ENCODE peak calls at places on chromosomes 3 and 15, in nine cellular contexts. One of them, this sample, is unnamed.
A peak's percentile ranks its signal among the peaks of the same experiment; 100 is the strongest.

GRCh38 chr15:90860942-90861675 is 7.3 kb upstream of the FURIN start:
- DNase-seq in body of pancreas: peak; percentile 73
- DNase-seq in astrocyte of the spinal cord: peak; percentile 85
- DNase-seq in mucosa of descending colon: no peak
- DNase-seq in GM13976: no peak
- DNase-seq in fibroblast of pulmonary artery: no peak
- DNase-seq in uterus: no peak
- DNase-seq in neural crest cell: no peak
- DNase-seq in GM06990: no peak
- DNase-seq in this sample: no peak

GRCh38 chr3:24167468-24167867 is 222.4 kb downstream of the NR1D2 start:
- DNase-seq in body of pancreas: no peak
- DNase-seq in astrocyte of the spinal cord: no peak
- DNase-seq in mucosa of descending colon: no peak
- DNase-seq in GM13976: no peak
- DNase-seq in fibroblast of pulmonary artery: no peak
- DNase-seq in uterus: no peak
- DNase-seq in neural crest cell: no peak
- DNase-seq in GM06990: no peak
- DNase-seq in this sample: no peak

GRCh38 chr15:58332676-58333400 is 99.0 kb upstream of the LIPC start:
- DNase-seq in body of pancreas: no peak
- DNase-seq in astrocyte of the spinal cord: peak; percentile 66
- DNase-seq in mucosa of descending colon: no peak
- DNase-seq in GM13976: no peak
- DNase-seq in fibroblast of pulmonary artery: peak; percentile 41
- DNase-seq in uterus: no peak
- DNase-seq in neural crest cell: no peak
- DNase-seq in GM06990: no peak
- DNase-seq in this sample: no peak

GRCh38 chr3:20125912-20126311 is 60.1 kb downstream of the SGO1 start:
- DNase-seq in body of pancreas: no peak
- DNase-seq in astrocyte of the spinal cord: no peak
- DNase-seq in mucosa of descending colon: no peak
- DNase-seq in GM13976: peak; percentile 77
- DNase-seq in fibroblast of pulmonary artery: no peak
- DNase-seq in uterus: no peak
- DNase-seq in neural crest cell: no peak
- DNase-seq in GM06990: peak; percentile 64
- DNase-seq in this sample: peak; percentile 69

GRCh38 chr15:63600001-63600645 is 2.9 kb downstream of the FBXL22 start:
- DNase-seq in body of pancreas: no peak
- DNase-seq in astrocyte of the spinal cord: no peak
- DNase-seq in mucosa of descending colon: peak; percentile 73
- DNase-seq in GM13976: no peak
- DNase-seq in fibroblast of pulmonary artery: peak; percentile 7
- DNase-seq in uterus: no peak
- DNase-seq in neural crest cell: peak; percentile 20
- DNase-seq in GM06990: no peak
- DNase-seq in this sample: no peak

GRCh38 chr15:90883971-90884718 is at the start of gene FES:
- DNase-seq in body of pancreas: peak; percentile 65
- DNase-seq in astrocyte of the spinal cord: peak; percentile 56
- DNase-seq in mucosa of descending colon: peak; percentile 82
- DNase-seq in GM13976: peak; percentile 51
- DNase-seq in fibroblast of pulmonary artery: peak; percentile 50
- DNase-seq in uterus: peak; percentile 77
- DNase-seq in neural crest cell: peak; percentile 18
- DNase-seq in GM06990: peak; percentile 36
- DNase-seq in this sample: peak; percentile 41

GRCh38 chr15:52559583-52559982 is 9.2 kb downstream of the ARPP19 start:
- DNase-seq in body of pancreas: no peak
- DNase-seq in astrocyte of the spinal cord: peak; percentile 32
- DNase-seq in mucosa of descending colon: no peak
- DNase-seq in GM13976: no peak
- DNase-seq in fibroblast of pulmonary artery: peak; percentile 38
- DNase-seq in uterus: no peak
- DNase-seq in neural crest cell: no peak
- DNase-seq in GM06990: no peak
- DNase-seq in this sample: no peak

GRCh38 chr15:59173194-59173593 is 33.4 kb upstream of the LDHAL6B start:
- DNase-seq in body of pancreas: no peak
- DNase-seq in astrocyte of the spinal cord: no peak
- DNase-seq in mucosa of descending colon: no peak
- DNase-seq in GM13976: no peak
- DNase-seq in fibroblast of pulmonary artery: no peak
- DNase-seq in uterus: no peak
- DNase-seq in neural crest cell: no peak
- DNase-seq in GM06990: no peak
- DNase-seq in this sample: no peak

GRCh38 chr3:25428003-25428861 is at the start of gene RARB:
- DNase-seq in body of pancreas: peak; percentile 62
- DNase-seq in astrocyte of the spinal cord: peak; percentile 97
- DNase-seq in mucosa of descending colon: no peak
- DNase-seq in GM13976: peak; percentile 33
- DNase-seq in fibroblast of pulmonary artery: peak; percentile 96
- DNase-seq in uterus: peak; percentile 79
- DNase-seq in neural crest cell: peak; percentile 42
- DNase-seq in GM06990: no peak
- DNase-seq in this sample: no peak

GRCh38 chr3:153625506-153625905 is 463.5 kb downstream of the RAP2B start:
- DNase-seq in body of pancreas: no peak
- DNase-seq in astrocyte of the spinal cord: no peak
- DNase-seq in mucosa of descending colon: no peak
- DNase-seq in GM13976: no peak
- DNase-seq in fibroblast of pulmonary artery: no peak
- DNase-seq in uterus: no peak
- DNase-seq in neural crest cell: no peak
- DNase-seq in GM06990: no peak
- DNase-seq in this sample: no peak

GRCh38 chr3:173943264-173943663 is 545.7 kb downstream of the NLGN1 start:
- DNase-seq in body of pancreas: no peak
- DNase-seq in astrocyte of the spinal cord: no peak
- DNase-seq in mucosa of descending colon: no peak
- DNase-seq in GM13976: no peak
- DNase-seq in fibroblast of pulmonary artery: no peak
- DNase-seq in uterus: no peak
- DNase-seq in neural crest cell: no peak
- DNase-seq in GM06990: no peak
- DNase-seq in this sample: no peak

GRCh38 chr15:91047545-91048199 is 25.3 kb upstream of the VPS33B start:
- DNase-seq in body of pancreas: no peak
- DNase-seq in astrocyte of the spinal cord: peak; percentile 12
- DNase-seq in mucosa of descending colon: no peak
- DNase-seq in GM13976: no peak
- DNase-seq in fibroblast of pulmonary artery: no peak
- DNase-seq in uterus: no peak
- DNase-seq in neural crest cell: no peak
- DNase-seq in GM06990: no peak
- DNase-seq in this sample: no peak

GRCh38 chr3:46368569-46368968 is 2.2 kb upstream of the CCR5 start:
- DNase-seq in body of pancreas: peak; percentile 33
- DNase-seq in astrocyte of the spinal cord: no peak
- DNase-seq in mucosa of descending colon: peak; percentile 84
- DNase-seq in GM13976: peak; percentile 54
- DNase-seq in fibroblast of pulmonary artery: no peak
- DNase-seq in uterus: no peak
- DNase-seq in neural crest cell: no peak
- DNase-seq in GM06990: peak; percentile 54
- DNase-seq in this sample: peak; percentile 41

DNA sequence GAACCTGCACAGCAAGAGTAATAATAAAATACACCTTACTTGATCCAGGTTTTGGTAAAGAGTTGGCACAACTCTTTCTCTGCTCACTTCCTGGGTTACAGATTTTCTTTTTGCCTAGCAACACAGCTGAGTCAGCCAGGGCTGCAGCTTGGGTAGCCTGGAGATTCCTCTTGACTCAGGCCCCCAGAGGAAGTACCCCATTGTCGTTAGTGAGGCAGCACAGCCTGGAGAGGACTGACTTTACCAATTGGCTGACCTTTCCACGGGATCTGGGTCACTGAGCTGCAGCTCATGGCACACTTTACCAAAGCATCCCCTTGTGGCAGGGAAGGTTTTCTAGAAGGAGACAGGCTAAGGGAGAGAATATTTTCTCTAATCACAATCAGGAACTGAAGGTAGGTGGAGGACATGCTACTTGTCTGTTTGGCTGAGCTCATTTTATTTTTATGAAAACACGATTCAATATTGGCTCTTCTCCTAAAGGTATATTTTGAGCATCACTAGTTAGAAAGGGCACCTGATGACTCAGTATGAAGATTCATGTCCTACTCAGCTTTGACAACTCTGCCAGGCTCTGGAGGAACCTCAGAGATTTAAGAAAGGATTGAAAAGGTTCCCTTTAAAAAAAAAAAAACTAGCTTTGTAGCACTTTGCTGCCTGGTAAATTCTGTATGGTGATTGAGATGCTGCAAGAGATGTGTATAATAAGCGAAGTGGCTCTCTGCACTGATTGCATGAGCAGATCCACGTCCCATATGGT is 124.9 kb downstream of the CHDH start:
- DNase-seq in body of pancreas: no peak
- DNase-seq in astrocyte of the spinal cord: peak; percentile 8
- DNase-seq in mucosa of descending colon: no peak
- DNase-seq in GM13976: no peak
- DNase-seq in fibroblast of pulmonary artery: no peak
- DNase-seq in uterus: no peak
- DNase-seq in neural crest cell: no peak
- DNase-seq in GM06990: no peak
- DNase-seq in this sample: no peak
- TF ChIP-seq CTCF in body of pancreas: no peak
- TF ChIP-seq CTCF in astrocyte of the spinal cord: no peak
- TF ChIP-seq CTCF in mucosa of descending colon: no peak
- TF ChIP-seq CTCF in GM13976: no peak
- TF ChIP-seq CTCF in fibroblast of pulmonary artery: no peak
- TF ChIP-seq CTCF in uterus: no peak
- TF ChIP-seq CTCF in neural crest cell: no peak
- TF ChIP-seq CTCF in GM06990: no peak
- TF ChIP-seq CTCF in this sample: no peak

GRCh38 chr3:111617912-111618601 is 22.9 kb upstream of the ZBED2 start:
- DNase-seq in body of pancreas: no peak
- DNase-seq in astrocyte of the spinal cord: no peak
- DNase-seq in mucosa of descending colon: no peak
- DNase-seq in GM13976: no peak
- DNase-seq in fibroblast of pulmonary artery: no peak
- DNase-seq in uterus: no peak
- DNase-seq in neural crest cell: no peak
- DNase-seq in GM06990: no peak
- DNase-seq in this sample: no peak

GRCh38 chr3:111617406-111617805 is 22.3 kb upstream of the ZBED2 start:
- DNase-seq in body of pancreas: no peak
- DNase-seq in astrocyte of the spinal cord: no peak
- DNase-seq in mucosa of descending colon: no peak
- DNase-seq in GM13976: no peak
- DNase-seq in fibroblast of pulmonary artery: no peak
- DNase-seq in uterus: no peak
- DNase-seq in neural crest cell: no peak
- DNase-seq in GM06990: no peak
- DNase-seq in this sample: no peak

GRCh38 chr3:111619833-111620232 is 24.7 kb upstream of the ZBED2 start:
- DNase-seq in body of pancreas: no peak
- DNase-seq in astrocyte of the spinal cord: peak; percentile 20
- DNase-seq in mucosa of descending colon: no peak
- DNase-seq in GM13976: no peak
- DNase-seq in fibroblast of pulmonary artery: no peak
- DNase-seq in uterus: no peak
- DNase-seq in neural crest cell: no peak
- DNase-seq in GM06990: no peak
- DNase-seq in this sample: no peak

GRCh38 chr3:111618945-111619344 is 23.8 kb upstream of the ZBED2 start:
- DNase-seq in body of pancreas: no peak
- DNase-seq in astrocyte of the spinal cord: no peak
- DNase-seq in mucosa of descending colon: no peak
- DNase-seq in GM13976: no peak
- DNase-seq in fibroblast of pulmonary artery: no peak
- DNase-seq in uterus: no peak
- DNase-seq in neural crest cell: no peak
- DNase-seq in GM06990: no peak
- DNase-seq in this sample: no peak

GRCh38 chr3:111621535-111621934 is 26.4 kb upstream of the ZBED2 start:
- DNase-seq in body of pancreas: no peak
- DNase-seq in astrocyte of the spinal cord: no peak
- DNase-seq in mucosa of descending colon: no peak
- DNase-seq in GM13976: no peak
- DNase-seq in fibroblast of pulmonary artery: no peak
- DNase-seq in uterus: no peak
- DNase-seq in neural crest cell: peak; percentile 42
- DNase-seq in GM06990: no peak
- DNase-seq in this sample: no peak
- TF ChIP-seq CTCF in body of pancreas: no peak
- TF ChIP-seq CTCF in astrocyte of the spinal cord: peak; percentile 42
- TF ChIP-seq CTCF in mucosa of descending colon: no peak
- TF ChIP-seq CTCF in GM13976: peak; percentile 21
- TF ChIP-seq CTCF in fibroblast of pulmonary artery: peak; percentile 25
- TF ChIP-seq CTCF in uterus: no peak
- TF ChIP-seq CTCF in neural crest cell: peak; percentile 55
- TF ChIP-seq CTCF in GM06990: peak; percentile 65
- TF ChIP-seq CTCF in this sample: peak; percentile 42

GRCh38 chr3:119469378-119470189 is 821 bp downstream of the POGLUT1 start:
- DNase-seq in body of pancreas: no peak
- DNase-seq in astrocyte of the spinal cord: peak; percentile 43
- DNase-seq in mucosa of descending colon: peak; percentile 77
- DNase-seq in GM13976: peak; percentile 38
- DNase-seq in fibroblast of pulmonary artery: peak; percentile 66
- DNase-seq in uterus: no peak
- DNase-seq in neural crest cell: no peak
- DNase-seq in GM06990: no peak
- DNase-seq in this sample: peak; percentile 41
- TF ChIP-seq CTCF in body of pancreas: no peak
- TF ChIP-seq CTCF in astrocyte of the spinal cord: no peak
- TF ChIP-seq CTCF in mucosa of descending colon: no peak
- TF ChIP-seq CTCF in GM13976: no peak
- TF ChIP-seq CTCF in fibroblast of pulmonary artery: no peak
- TF ChIP-seq CTCF in uterus: no peak
- TF ChIP-seq CTCF in neural crest cell: no peak
- TF ChIP-seq CTCF in GM06990: no peak
- TF ChIP-seq CTCF in this sample: no peak

DNA sequence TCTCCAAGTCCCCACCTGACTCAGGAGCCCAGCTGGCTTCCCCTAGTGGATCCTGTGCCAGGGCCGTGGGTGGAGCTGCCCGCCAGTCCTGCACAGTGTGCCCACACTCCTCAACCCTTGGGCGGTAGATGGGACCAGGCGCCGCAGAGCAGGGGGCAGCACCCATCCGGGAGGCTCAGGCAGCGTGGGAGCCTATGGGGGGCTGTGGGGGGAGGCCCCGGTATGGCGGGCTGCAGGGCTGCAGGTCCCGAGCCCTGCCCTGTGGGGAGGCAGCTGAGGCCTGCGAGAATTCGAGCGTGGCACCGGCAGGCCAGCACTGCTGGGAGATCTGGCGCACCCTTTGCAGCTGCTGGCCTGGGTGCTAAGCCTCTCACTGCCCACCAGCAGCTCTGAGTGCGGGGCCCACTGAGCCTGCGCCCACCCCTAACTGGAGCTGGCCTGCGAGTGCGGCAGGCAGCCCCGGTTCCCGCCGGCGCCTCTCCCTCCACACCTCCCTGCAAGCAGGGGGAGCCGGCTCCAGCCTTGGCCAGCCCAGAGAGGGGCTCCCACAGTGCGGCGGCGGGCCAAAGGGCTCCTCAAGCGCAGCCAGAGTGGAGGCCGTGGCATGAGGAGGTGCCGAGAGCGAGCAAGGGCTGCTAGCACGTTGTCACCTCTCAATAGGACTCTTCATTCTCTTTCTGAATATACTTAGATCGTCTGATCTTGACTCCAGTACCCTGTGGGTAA is 64.0 kb downstream of the TMEM212 start:
- DNase-seq in body of pancreas: no peak
- DNase-seq in astrocyte of the spinal cord: no peak
- DNase-seq in mucosa of descending colon: no peak
- DNase-seq in GM13976: no peak
- DNase-seq in fibroblast of pulmonary artery: no peak
- DNase-seq in uterus: no peak
- DNase-seq in neural crest cell: no peak
- DNase-seq in GM06990: no peak
- DNase-seq in this sample: no peak
- TF ChIP-seq CTCF in body of pancreas: no peak
- TF ChIP-seq CTCF in astrocyte of the spinal cord: no peak
- TF ChIP-seq CTCF in mucosa of descending colon: no peak
- TF ChIP-seq CTCF in GM13976: no peak
- TF ChIP-seq CTCF in fibroblast of pulmonary artery: no peak
- TF ChIP-seq CTCF in uterus: no peak
- TF ChIP-seq CTCF in neural crest cell: no peak
- TF ChIP-seq CTCF in GM06990: no peak
- TF ChIP-seq CTCF in this sample: no peak